ENCODE peak calls at places on chromosomes 2 and 18, in ten cellular contexts. L is AG10803; C is non-pigmented ciliary epithelial cell; U is NCI-H1105 treated with DMSO at 0.1 percent for 48 hours; T is posterior vena cava; R is cardiac fibroblast; V is cardiac muscle cell; F is CD8-positive, alpha-beta memory T cell; J is left cardiac atrium; I is NB4. B is an unnamed sample.

GRCh38 chr2:127413782-127414743 is 4.2 kb upstream of the PROC start:
- DNase-seq in U (no peak), I (no peak), R (peak; percentile 57), T (no peak), F (no peak), C (peak; percentile 20), J (no peak), V (no peak), L (peak; percentile 71), B (no peak)

GRCh38 chr2:240819404-240820013 is 510 bp downstream of the KIF1A start:
- DNase-seq in F (no peak), U (peak; percentile 54), R (no peak), V (peak; percentile 28), I (no peak), T (no peak), C (no peak), L (no peak), J (no peak), B (no peak)

GRCh38 chr2:236047886-236048540 is 120.2 kb downstream of the GBX2 start:
- DNase-seq in T (no peak), L (no peak), R (no peak), U (no peak), C (no peak), J (no peak), I (no peak), V (no peak), F (no peak), B (no peak)

GRCh38 chr2:56047136-56047535 is 123.6 kb upstream of the EFEMP1 start:
- DNase-seq in J (no peak), T (no peak), U (peak; percentile 50), V (no peak), R (no peak), F (no peak), L (no peak), I (no peak), C (no peak), B (no peak)

GRCh38 chr2:96934831-96935545 is 51.4 kb downstream of the FAM178B start:
- DNase-seq in F (no peak), R (no peak), C (no peak), V (no peak), L (no peak), U (no peak), J (no peak), I (no peak), T (peak; percentile 34), B (no peak)

GRCh38 chr2:98269274-98269673 is 77.0 kb upstream of the CNGA3 start:
- DNase-seq in C (peak; percentile 26), R (peak; percentile 71), I (peak; percentile 66), V (peak; percentile 69), J (no peak), L (peak; percentile 79), U (no peak), F (no peak), T (no peak), B (no peak)

GRCh38 chr2:222907790-222908431 is 47.1 kb downstream of the ACSL3 start:
- DNase-seq in V (no peak), L (peak; percentile 80), I (no peak), J (no peak), T (no peak), F (no peak), R (peak; percentile 62), U (no peak), C (no peak), B (no peak)

GRCh38 chr18:61972389-61973264 is 79.8 kb upstream of the RNF152 start:
- DNase-seq in I (peak; percentile 66), U (no peak), C (no peak), R (no peak), L (no peak), J (no peak), F (no peak), V (no peak), T (no peak), B (no peak)

GRCh38 chr2:122663737-122664136 is 908.3 kb downstream of the TSN start:
- DNase-seq in U (no peak), F (no peak), V (no peak), R (no peak), C (no peak), L (no peak), T (no peak), I (no peak), J (no peak), B (no peak)

GRCh38 chr18:73462092-73462491 is 594.3 kb upstream of the NETO1 start:
- DNase-seq in U (no peak), T (no peak), L (peak; percentile 80), J (no peak), R (peak; percentile 75), I (no peak), V (no peak), C (peak; percentile 72), F (no peak), B (no peak)

GRCh38 chr2:241070811-241071676 is 31.0 kb downstream of the MTERF4 start:
- DNase-seq in U (no peak), T (peak; percentile 76), V (no peak), C (no peak), I (no peak), R (no peak), J (peak; percentile 13), L (no peak), F (no peak), B (no peak)

GRCh38 chr2:171754254-171754939 is 67.1 kb downstream of the DYNC1I2 start:
- DNase-seq in I (no peak), V (no peak), R (no peak), L (no peak), U (no peak), C (no peak), T (no peak), F (no peak), J (no peak), B (no peak)

B was measured in activated CD4-positive, alpha-beta memory T cell treated with anti-CD3 and anti-CD28 coated beads for 36 hours.